ENCODE peak calls at places on chromosomes 5 and 9, in nine cellular contexts. One of them, this sample, is unnamed.

GRCh38 chr9:10268500-10269485 is 344.0 kb downstream of the PTPRD start:
- DNase-seq in hippocampal formation: peak
- DNase-seq in iris pigment epithelial cell: peak
- DNase-seq in left ventricle myocardium inferior: no peak
- DNase-seq in stimulated activated naive CD4-positive, alpha-beta T cell treated with Interleukin-2 at 50 U/mL for 16 hours: no peak
- DNase-seq in Kasumi-1: peak
- DNase-seq in WTC11: peak
- DNase-seq in MG63: peak
- DNase-seq in CD4-positive, CD25-positive, alpha-beta regulatory T cell: no peak
- DNase-seq in this sample: peak

GRCh38 chr9:94056442-94056974 is 27.8 kb upstream of the PTPDC1 start:
- DNase-seq in stimulated activated naive CD4-positive, alpha-beta T cell treated with Interleukin-2 at 50 U/mL for 16 hours: no peak
- DNase-seq in WTC11: no peak
- DNase-seq in left ventricle myocardium inferior: no peak
- DNase-seq in MG63: no peak
- DNase-seq in Kasumi-1: no peak
- DNase-seq in iris pigment epithelial cell: peak
- DNase-seq in CD4-positive, CD25-positive, alpha-beta regulatory T cell: no peak
- DNase-seq in hippocampal formation: no peak
- DNase-seq in this sample: no peak

GRCh38 chr5:96080557-96080956 is 118.9 kb upstream of the ELL2 start:
- DNase-seq in Kasumi-1: no peak
- DNase-seq in CD4-positive, CD25-positive, alpha-beta regulatory T cell: no peak
- DNase-seq in WTC11: no peak
- DNase-seq in MG63: peak
- DNase-seq in stimulated activated naive CD4-positive, alpha-beta T cell treated with Interleukin-2 at 50 U/mL for 16 hours: no peak
- DNase-seq in hippocampal formation: no peak
- DNase-seq in left ventricle myocardium inferior: no peak
- DNase-seq in iris pigment epithelial cell: peak
- DNase-seq in this sample: no peak

GRCh38 chr9:132201139-132201538 is 39.3 kb downstream of the NTNG2 start:
- DNase-seq in iris pigment epithelial cell: no peak
- DNase-seq in Kasumi-1: no peak
- DNase-seq in hippocampal formation: no peak
- DNase-seq in left ventricle myocardium inferior: no peak
- DNase-seq in MG63: no peak
- DNase-seq in stimulated activated naive CD4-positive, alpha-beta T cell treated with Interleukin-2 at 50 U/mL for 16 hours: no peak
- DNase-seq in CD4-positive, CD25-positive, alpha-beta regulatory T cell: no peak
- DNase-seq in WTC11: no peak
- DNase-seq in this sample: no peak

GRCh38 chr9:77663754-77664153 is 15.6 kb upstream of the GNA14 start:
- DNase-seq in hippocampal formation: no peak
- DNase-seq in WTC11: no peak
- DNase-seq in MG63: peak
- DNase-seq in CD4-positive, CD25-positive, alpha-beta regulatory T cell: no peak
- DNase-seq in stimulated activated naive CD4-positive, alpha-beta T cell treated with Interleukin-2 at 50 U/mL for 16 hours: no peak
- DNase-seq in Kasumi-1: no peak
- DNase-seq in iris pigment epithelial cell: peak
- DNase-seq in left ventricle myocardium inferior: no peak
- DNase-seq in this sample: no peak

GRCh38 chr5:180399931-180400330 is 46.8 kb upstream of the GFPT2 start:
- DNase-seq in Kasumi-1: no peak
- DNase-seq in hippocampal formation: no peak
- DNase-seq in CD4-positive, CD25-positive, alpha-beta regulatory T cell: no peak
- DNase-seq in MG63: no peak
- DNase-seq in WTC11: no peak
- DNase-seq in left ventricle myocardium inferior: no peak
- DNase-seq in iris pigment epithelial cell: no peak
- DNase-seq in stimulated activated naive CD4-positive, alpha-beta T cell treated with Interleukin-2 at 50 U/mL for 16 hours: no peak
- DNase-seq in this sample: no peak

GRCh38 chr5:117295941-117296340 is 721.3 kb upstream of the SEMA6A start:
- DNase-seq in hippocampal formation: no peak
- DNase-seq in CD4-positive, CD25-positive, alpha-beta regulatory T cell: no peak
- DNase-seq in Kasumi-1: no peak
- DNase-seq in stimulated activated naive CD4-positive, alpha-beta T cell treated with Interleukin-2 at 50 U/mL for 16 hours: no peak
- DNase-seq in MG63: no peak
- DNase-seq in WTC11: no peak
- DNase-seq in left ventricle myocardium inferior: no peak
- DNase-seq in iris pigment epithelial cell: no peak
- DNase-seq in this sample: no peak

GRCh38 chr5:150945501-150945900 is 40.7 kb upstream of the ZNF300 start:
- DNase-seq in CD4-positive, CD25-positive, alpha-beta regulatory T cell: no peak
- DNase-seq in MG63: no peak
- DNase-seq in Kasumi-1: no peak
- DNase-seq in iris pigment epithelial cell: peak
- DNase-seq in left ventricle myocardium inferior: no peak
- DNase-seq in hippocampal formation: no peak
- DNase-seq in WTC11: no peak
- DNase-seq in stimulated activated naive CD4-positive, alpha-beta T cell treated with Interleukin-2 at 50 U/mL for 16 hours: no peak
- DNase-seq in this sample: no peak

GRCh38 chr5:115475768-115476167 is 68.8 kb downstream of the FEM1C start:
- DNase-seq in Kasumi-1: no peak
- DNase-seq in stimulated activated naive CD4-positive, alpha-beta T cell treated with Interleukin-2 at 50 U/mL for 16 hours: no peak
- DNase-seq in CD4-positive, CD25-positive, alpha-beta regulatory T cell: no peak
- DNase-seq in MG63: no peak
- DNase-seq in WTC11: no peak
- DNase-seq in hippocampal formation: no peak
- DNase-seq in iris pigment epithelial cell: no peak
- DNase-seq in left ventricle myocardium inferior: no peak
- DNase-seq in this sample: no peak

GRCh38 chr9:37952731-37953130 is 48.8 kb upstream of the SLC25A51 start:
- DNase-seq in Kasumi-1: no peak
- DNase-seq in stimulated activated naive CD4-positive, alpha-beta T cell treated with Interleukin-2 at 50 U/mL for 16 hours: no peak
- DNase-seq in CD4-positive, CD25-positive, alpha-beta regulatory T cell: no peak
- DNase-seq in WTC11: no peak
- DNase-seq in MG63: peak
- DNase-seq in hippocampal formation: no peak
- DNase-seq in iris pigment epithelial cell: peak
- DNase-seq in left ventricle myocardium inferior: no peak
- DNase-seq in this sample: no peak

GRCh38 chr5:99019812-99020697 is 91.2 kb upstream of the CHD1 start:
- DNase-seq in stimulated activated naive CD4-positive, alpha-beta T cell treated with Interleukin-2 at 50 U/mL for 16 hours: no peak
- DNase-seq in left ventricle myocardium inferior: no peak
- DNase-seq in WTC11: no peak
- DNase-seq in CD4-positive, CD25-positive, alpha-beta regulatory T cell: no peak
- DNase-seq in hippocampal formation: no peak
- DNase-seq in MG63: peak
- DNase-seq in iris pigment epithelial cell: peak
- DNase-seq in Kasumi-1: peak
- DNase-seq in this sample: peak

GRCh38 chr5:111447099-111447498 is 65.2 kb downstream of the STARD4 start:
- DNase-seq in CD4-positive, CD25-positive, alpha-beta regulatory T cell: no peak
- DNase-seq in WTC11: no peak
- DNase-seq in hippocampal formation: no peak
- DNase-seq in iris pigment epithelial cell: peak
- DNase-seq in left ventricle myocardium inferior: no peak
- DNase-seq in MG63: no peak
- DNase-seq in Kasumi-1: no peak
- DNase-seq in stimulated activated naive CD4-positive, alpha-beta T cell treated with Interleukin-2 at 50 U/mL for 16 hours: no peak
- DNase-seq in this sample: no peak

GRCh38 chr5:142095651-142096330 is 12.8 kb upstream of the NDFIP1 start:
- DNase-seq in CD4-positive, CD25-positive, alpha-beta regulatory T cell: peak
- DNase-seq in iris pigment epithelial cell: no peak
- DNase-seq in hippocampal formation: no peak
- DNase-seq in left ventricle myocardium inferior: no peak
- DNase-seq in MG63: no peak
- DNase-seq in Kasumi-1: no peak
- DNase-seq in stimulated activated naive CD4-positive, alpha-beta T cell treated with Interleukin-2 at 50 U/mL for 16 hours: peak
- DNase-seq in WTC11: no peak
- DNase-seq in this sample: no peak

GRCh38 chr5:107135391-107135790 is 535.3 kb downstream of the EFNA5 start:
- DNase-seq in Kasumi-1: no peak
- DNase-seq in hippocampal formation: no peak
- DNase-seq in left ventricle myocardium inferior: no peak
- DNase-seq in iris pigment epithelial cell: peak
- DNase-seq in stimulated activated naive CD4-positive, alpha-beta T cell treated with Interleukin-2 at 50 U/mL for 16 hours: no peak
- DNase-seq in MG63: peak
- DNase-seq in CD4-positive, CD25-positive, alpha-beta regulatory T cell: no peak
- DNase-seq in WTC11: no peak
- DNase-seq in this sample: no peak

GRCh38 chr9:16266648-16267276 is 603.7 kb downstream of the BNC2 start:
- DNase-seq in hippocampal formation: no peak
- DNase-seq in stimulated activated naive CD4-positive, alpha-beta T cell treated with Interleukin-2 at 50 U/mL for 16 hours: no peak
- DNase-seq in CD4-positive, CD25-positive, alpha-beta regulatory T cell: peak
- DNase-seq in iris pigment epithelial cell: no peak
- DNase-seq in MG63: peak
- DNase-seq in WTC11: peak
- DNase-seq in Kasumi-1: no peak
- DNase-seq in left ventricle myocardium inferior: no peak
- DNase-seq in this sample: no peak

GRCh38 chr9:96646081-96646991 is 8.8 kb downstream of the PRXL2C start:
- DNase-seq in CD4-positive, CD25-positive, alpha-beta regulatory T cell: no peak
- DNase-seq in MG63: peak
- DNase-seq in iris pigment epithelial cell: peak
- DNase-seq in hippocampal formation: no peak
- DNase-seq in WTC11: no peak
- DNase-seq in stimulated activated naive CD4-positive, alpha-beta T cell treated with Interleukin-2 at 50 U/mL for 16 hours: no peak
- DNase-seq in Kasumi-1: peak
- DNase-seq in left ventricle myocardium inferior: no peak
- DNase-seq in this sample: peak

GRCh38 chr9:69168709-69169217 is 5.3 kb upstream of the TJP2 start:
- DNase-seq in MG63: no peak
- DNase-seq in iris pigment epithelial cell: peak
- DNase-seq in left ventricle myocardium inferior: no peak
- DNase-seq in WTC11: peak
- DNase-seq in stimulated activated naive CD4-positive, alpha-beta T cell treated with Interleukin-2 at 50 U/mL for 16 hours: peak
- DNase-seq in CD4-positive, CD25-positive, alpha-beta regulatory T cell: peak
- DNase-seq in hippocampal formation: no peak
- DNase-seq in Kasumi-1: no peak
- DNase-seq in this sample: no peak

GRCh38 chr9:34070601-34071340 is 22.1 kb upstream of the UBAP2 start:
- DNase-seq in left ventricle myocardium inferior: no peak
- DNase-seq in stimulated activated naive CD4-positive, alpha-beta T cell treated with Interleukin-2 at 50 U/mL for 16 hours: no peak
- DNase-seq in CD4-positive, CD25-positive, alpha-beta regulatory T cell: no peak
- DNase-seq in MG63: no peak
- DNase-seq in WTC11: no peak
- DNase-seq in iris pigment epithelial cell: peak
- DNase-seq in hippocampal formation: no peak
- DNase-seq in Kasumi-1: no peak
- DNase-seq in this sample: no peak

GRCh38 chr5:144328980-144329379 is 158.3 kb downstream of the KCTD16 start:
- DNase-seq in left ventricle myocardium inferior: no peak
- DNase-seq in iris pigment epithelial cell: no peak
- DNase-seq in WTC11: no peak
- DNase-seq in hippocampal formation: no peak
- DNase-seq in Kasumi-1: no peak
- DNase-seq in MG63: no peak
- DNase-seq in CD4-positive, CD25-positive, alpha-beta regulatory T cell: no peak
- DNase-seq in stimulated activated naive CD4-positive, alpha-beta T cell treated with Interleukin-2 at 50 U/mL for 16 hours: no peak
- DNase-seq in this sample: no peak

GRCh38 chr5:38258319-38259061 is at the start of gene EGFLAM:
- DNase-seq in WTC11: peak
- DNase-seq in iris pigment epithelial cell: peak
- DNase-seq in stimulated activated naive CD4-positive, alpha-beta T cell treated with Interleukin-2 at 50 U/mL for 16 hours: no peak
- DNase-seq in left ventricle myocardium inferior: peak
- DNase-seq in CD4-positive, CD25-positive, alpha-beta regulatory T cell: no peak
- DNase-seq in MG63: peak
- DNase-seq in Kasumi-1: peak
- DNase-seq in hippocampal formation: no peak
- DNase-seq in this sample: no peak

GRCh38 chr5:77643654-77644404 is 5.3 kb upstream of the OTP start:
- DNase-seq in iris pigment epithelial cell: no peak
- DNase-seq in left ventricle myocardium inferior: no peak
- DNase-seq in CD4-positive, CD25-positive, alpha-beta regulatory T cell: no peak
- DNase-seq in WTC11: no peak
- DNase-seq in stimulated activated naive CD4-positive, alpha-beta T cell treated with Interleukin-2 at 50 U/mL for 16 hours: no peak
- DNase-seq in hippocampal formation: no peak
- DNase-seq in Kasumi-1: no peak
- DNase-seq in MG63: no peak
- DNase-seq in this sample: no peak

GRCh38 chr5:179900707-179901106 is 7.0 kb downstream of the TBC1D9B start:
- DNase-seq in hippocampal formation: no peak
- DNase-seq in WTC11: no peak
- DNase-seq in CD4-positive, CD25-positive, alpha-beta regulatory T cell: no peak
- DNase-seq in Kasumi-1: no peak
- DNase-seq in stimulated activated naive CD4-positive, alpha-beta T cell treated with Interleukin-2 at 50 U/mL for 16 hours: no peak
- DNase-seq in MG63: no peak
- DNase-seq in left ventricle myocardium inferior: no peak
- DNase-seq in iris pigment epithelial cell: no peak
- DNase-seq in this sample: no peak

GRCh38 chr5:179731791-179732411 is 721 bp upstream of the MAML1 start:
- DNase-seq in Kasumi-1: peak
- DNase-seq in MG63: peak
- DNase-seq in hippocampal formation: no peak
- DNase-seq in CD4-positive, CD25-positive, alpha-beta regulatory T cell: no peak
- DNase-seq in WTC11: peak
- DNase-seq in stimulated activated naive CD4-positive, alpha-beta T cell treated with Interleukin-2 at 50 U/mL for 16 hours: peak
- DNase-seq in iris pigment epithelial cell: peak
- DNase-seq in left ventricle myocardium inferior: peak
- DNase-seq in this sample: no peak

GRCh38 chr5:141618804-141619554 is at the start of gene DIAPH1:
- DNase-seq in MG63: peak
- DNase-seq in iris pigment epithelial cell: peak
- DNase-seq in WTC11: peak
- DNase-seq in CD4-positive, CD25-positive, alpha-beta regulatory T cell: peak
- DNase-seq in left ventricle myocardium inferior: peak
- DNase-seq in stimulated activated naive CD4-positive, alpha-beta T cell treated with Interleukin-2 at 50 U/mL for 16 hours: peak
- DNase-seq in hippocampal formation: peak
- DNase-seq in Kasumi-1: peak
- DNase-seq in this sample: peak

GRCh38 chr5:252546-252945 is 18.9 kb upstream of the PDCD6 start:
- DNase-seq in Kasumi-1: no peak
- DNase-seq in iris pigment epithelial cell: no peak
- DNase-seq in WTC11: no peak
- DNase-seq in CD4-positive, CD25-positive, alpha-beta regulatory T cell: peak
- DNase-seq in hippocampal formation: no peak
- DNase-seq in MG63: no peak
- DNase-seq in stimulated activated naive CD4-positive, alpha-beta T cell treated with Interleukin-2 at 50 U/mL for 16 hours: no peak
- DNase-seq in left ventricle myocardium inferior: no peak
- DNase-seq in this sample: no peak

GRCh38 chr5:61330341-61330878 is 1.6 kb upstream of the ZSWIM6 start:
- DNase-seq in iris pigment epithelial cell: peak
- DNase-seq in CD4-positive, CD25-positive, alpha-beta regulatory T cell: peak
- DNase-seq in stimulated activated naive CD4-positive, alpha-beta T cell treated with Interleukin-2 at 50 U/mL for 16 hours: no peak
- DNase-seq in hippocampal formation: no peak
- DNase-seq in MG63: no peak
- DNase-seq in left ventricle myocardium inferior: peak
- DNase-seq in WTC11: no peak
- DNase-seq in Kasumi-1: peak
- DNase-seq in this sample: peak

This sample was measured in KBM-7.